ENCODE peak calls at places on chromosomes 7 and 10, in seven cellular contexts. One of them, this sample, is unnamed.

GRCh38 chr7:78702770-78703169 is 750.7 kb downstream of the MAGI2 start:
- DNase-seq in spleen: no peak
- DNase-seq in tibial nerve: no peak
- DNase-seq in IMR-90: peak
- DNase-seq in HCT116: no peak
- DNase-seq in gastrocnemius medialis: no peak
- DNase-seq in body of pancreas: no peak
- DNase-seq in this sample: no peak

GRCh38 chr10:79310911-79311573 is 36.2 kb upstream of the PPIF start:
- DNase-seq in gastrocnemius medialis: no peak
- DNase-seq in tibial nerve: peak
- DNase-seq in body of pancreas: no peak
- DNase-seq in HCT116: no peak
- DNase-seq in IMR-90: no peak
- DNase-seq in spleen: peak
- DNase-seq in this sample: no peak

GRCh38 chr7:106618480-106618879 is 42.5 kb downstream of the CCDC71L start:
- DNase-seq in tibial nerve: no peak
- DNase-seq in spleen: no peak
- DNase-seq in IMR-90: peak
- DNase-seq in HCT116: no peak
- DNase-seq in body of pancreas: peak
- DNase-seq in gastrocnemius medialis: no peak
- DNase-seq in this sample: no peak

GRCh38 chr7:105307163-105307672 is 81.5 kb downstream of the SRPK2 start:
- DNase-seq in IMR-90: no peak
- DNase-seq in tibial nerve: no peak
- DNase-seq in gastrocnemius medialis: no peak
- DNase-seq in spleen: no peak
- DNase-seq in HCT116: no peak
- DNase-seq in body of pancreas: no peak
- DNase-seq in this sample: no peak

GRCh38 chr10:46068117-46068516 is 22.0 kb upstream of the MSMB start:
- DNase-seq in IMR-90: no peak
- DNase-seq in body of pancreas: no peak
- DNase-seq in gastrocnemius medialis: no peak
- DNase-seq in spleen: no peak
- DNase-seq in HCT116: no peak
- DNase-seq in tibial nerve: no peak
- DNase-seq in this sample: no peak

GRCh38 chr7:81725496-81726117 is 44.2 kb downstream of the HGF start:
- DNase-seq in tibial nerve: no peak
- DNase-seq in body of pancreas: no peak
- DNase-seq in IMR-90: peak
- DNase-seq in HCT116: no peak
- DNase-seq in gastrocnemius medialis: no peak
- DNase-seq in spleen: no peak
- DNase-seq in this sample: no peak

GRCh38 chr7:155453296-155454182 is 4.4 kb upstream of the EN2 start:
- DNase-seq in spleen: peak
- DNase-seq in IMR-90: no peak
- DNase-seq in body of pancreas: no peak
- DNase-seq in tibial nerve: no peak
- DNase-seq in HCT116: no peak
- DNase-seq in gastrocnemius medialis: no peak
- DNase-seq in this sample: no peak

GRCh38 chr10:124732931-124733536 is 11.1 kb downstream of the FAM53B start:
- DNase-seq in spleen: peak
- DNase-seq in gastrocnemius medialis: peak
- DNase-seq in IMR-90: peak
- DNase-seq in body of pancreas: no peak
- DNase-seq in HCT116: no peak
- DNase-seq in tibial nerve: no peak
- DNase-seq in this sample: no peak

GRCh38 chr7:79454325-79454960 is 976 bp upstream of the MAGI2 start:
- DNase-seq in HCT116: no peak
- DNase-seq in body of pancreas: peak
- DNase-seq in IMR-90: peak
- DNase-seq in gastrocnemius medialis: no peak
- DNase-seq in spleen: peak
- DNase-seq in tibial nerve: peak
- DNase-seq in this sample: no peak

GRCh38 chr10:124350806-124351205 is 67.9 kb downstream of the OAT start:
- DNase-seq in spleen: peak
- DNase-seq in HCT116: no peak
- DNase-seq in tibial nerve: no peak
- DNase-seq in gastrocnemius medialis: no peak
- DNase-seq in body of pancreas: no peak
- DNase-seq in IMR-90: no peak
- DNase-seq in this sample: no peak

GRCh38 chr10:17607603-17608332 is 9.4 kb downstream of the HACD1 start:
- DNase-seq in gastrocnemius medialis: no peak
- DNase-seq in body of pancreas: no peak
- DNase-seq in tibial nerve: no peak
- DNase-seq in HCT116: peak
- DNase-seq in spleen: no peak
- DNase-seq in IMR-90: peak
- DNase-seq in this sample: peak

GRCh38 chr7:154424370-154424769 is 372.2 kb downstream of the DPP6 start:
- DNase-seq in HCT116: no peak
- DNase-seq in spleen: no peak
- DNase-seq in gastrocnemius medialis: no peak
- DNase-seq in IMR-90: no peak
- DNase-seq in tibial nerve: no peak
- DNase-seq in body of pancreas: no peak
- DNase-seq in this sample: no peak

GRCh38 chr10:29377333-29377961 is 88.6 kb downstream of the LYZL1 start:
- DNase-seq in spleen: no peak
- DNase-seq in HCT116: peak
- DNase-seq in body of pancreas: no peak
- DNase-seq in gastrocnemius medialis: no peak
- DNase-seq in tibial nerve: no peak
- DNase-seq in IMR-90: peak
- DNase-seq in this sample: peak

GRCh38 chr10:20767028-20767427 is 130.1 kb downstream of the NEBL start:
- DNase-seq in HCT116: no peak
- DNase-seq in IMR-90: peak
- DNase-seq in gastrocnemius medialis: no peak
- DNase-seq in spleen: no peak
- DNase-seq in body of pancreas: no peak
- DNase-seq in tibial nerve: no peak
- DNase-seq in this sample: no peak

GRCh38 chr7:87565877-87566276 is 34.8 kb downstream of the ABCB1 start:
- DNase-seq in IMR-90: no peak
- DNase-seq in gastrocnemius medialis: no peak
- DNase-seq in body of pancreas: no peak
- DNase-seq in tibial nerve: no peak
- DNase-seq in spleen: no peak
- DNase-seq in HCT116: no peak
- DNase-seq in this sample: no peak

GRCh38 chr10:61918140-61918539 is 16.6 kb downstream of the ARID5B start:
- DNase-seq in spleen: no peak
- DNase-seq in body of pancreas: no peak
- DNase-seq in tibial nerve: no peak
- DNase-seq in IMR-90: no peak
- DNase-seq in gastrocnemius medialis: no peak
- DNase-seq in HCT116: no peak
- DNase-seq in this sample: no peak

GRCh38 chr10:59595584-59595983 is 114.1 kb downstream of the SLC16A9 start:
- DNase-seq in body of pancreas: no peak
- DNase-seq in IMR-90: no peak
- DNase-seq in tibial nerve: no peak
- DNase-seq in spleen: no peak
- DNase-seq in gastrocnemius medialis: no peak
- DNase-seq in HCT116: no peak
- DNase-seq in this sample: no peak

GRCh38 chr10:16891375-16892313 is 74.4 kb upstream of the RSU1 start:
- DNase-seq in spleen: peak
- DNase-seq in tibial nerve: peak
- DNase-seq in gastrocnemius medialis: peak
- DNase-seq in IMR-90: peak
- DNase-seq in HCT116: peak
- DNase-seq in body of pancreas: peak
- DNase-seq in this sample: peak

GRCh38 chr7:147646568-147646967 is 944.0 kb upstream of the C7orf33 start:
- DNase-seq in body of pancreas: no peak
- DNase-seq in gastrocnemius medialis: no peak
- DNase-seq in IMR-90: no peak
- DNase-seq in tibial nerve: no peak
- DNase-seq in spleen: no peak
- DNase-seq in HCT116: no peak
- DNase-seq in this sample: no peak

GRCh38 chr7:45242698-45243097 is 85.1 kb downstream of the RAMP3 start:
- DNase-seq in HCT116: no peak
- DNase-seq in body of pancreas: no peak
- DNase-seq in spleen: no peak
- DNase-seq in gastrocnemius medialis: no peak
- DNase-seq in IMR-90: no peak
- DNase-seq in tibial nerve: no peak
- DNase-seq in this sample: no peak

GRCh38 chr7:42014625-42015412 is 222.2 kb downstream of the GLI3 start:
- DNase-seq in body of pancreas: no peak
- DNase-seq in spleen: no peak
- DNase-seq in tibial nerve: no peak
- DNase-seq in IMR-90: peak
- DNase-seq in HCT116: peak
- DNase-seq in gastrocnemius medialis: no peak
- DNase-seq in this sample: peak

DNA sequence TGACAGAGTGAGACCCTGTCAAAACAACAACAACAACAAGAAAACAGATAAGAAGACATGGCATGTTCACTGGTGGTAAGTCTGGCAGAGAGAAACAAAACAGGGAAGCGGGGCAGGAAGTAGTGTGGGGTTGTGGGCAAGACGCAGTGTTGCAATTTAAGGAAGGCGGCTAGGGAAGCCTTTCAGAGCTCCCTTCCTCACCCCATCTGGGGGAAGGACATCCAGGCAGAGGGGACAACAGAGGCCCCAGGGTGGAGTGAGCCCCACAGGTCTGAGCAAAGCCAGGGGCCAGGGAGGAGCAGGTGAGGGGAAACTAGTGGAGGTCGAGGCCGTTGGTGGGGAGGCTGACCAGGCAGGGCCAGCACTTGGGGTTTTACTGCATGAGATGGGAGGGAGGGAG is 16.8 kb downstream of the LAT2 start:
- DNase-seq in body of pancreas: no peak
- DNase-seq in gastrocnemius medialis: no peak
- DNase-seq in HCT116: no peak
- DNase-seq in spleen: peak
- DNase-seq in IMR-90: no peak
- DNase-seq in tibial nerve: no peak
- DNase-seq in this sample: peak
- TF ChIP-seq POLR2A in body of pancreas: no peak
- TF ChIP-seq POLR2A in gastrocnemius medialis: no peak
- TF ChIP-seq POLR2A in HCT116: no peak
- TF ChIP-seq POLR2A in spleen: no peak
- TF ChIP-seq POLR2A in IMR-90: no peak
- TF ChIP-seq POLR2A in tibial nerve: no peak
- TF ChIP-seq POLR2A in this sample: no peak

DNA sequence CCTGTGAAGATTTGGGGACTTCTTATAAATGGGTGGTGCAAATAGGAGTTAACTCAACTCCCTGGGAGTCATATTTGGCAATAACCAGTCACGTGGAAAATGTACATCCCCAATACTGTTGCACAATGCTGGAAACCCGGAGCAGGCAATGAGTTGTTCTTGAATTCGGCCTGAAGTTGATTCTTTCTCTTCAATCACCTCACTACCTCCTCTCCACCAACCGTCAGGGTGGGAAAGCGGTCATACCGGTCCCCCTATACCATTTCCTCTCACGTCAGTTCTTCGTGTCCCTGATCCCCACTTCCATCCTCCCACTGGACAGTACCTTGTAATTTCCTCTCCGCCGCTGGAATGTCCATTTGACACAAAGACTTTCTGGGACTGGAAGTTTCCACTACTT is 2.8 kb downstream of the GIMAP5 start:
- DNase-seq in HCT116: no peak
- DNase-seq in gastrocnemius medialis: no peak
- DNase-seq in body of pancreas: no peak
- DNase-seq in tibial nerve: no peak
- DNase-seq in spleen: no peak
- DNase-seq in IMR-90: no peak
- DNase-seq in this sample: peak
- H3K4me3 ChIP-seq in HCT116: no peak
- H3K4me3 ChIP-seq in gastrocnemius medialis: peak
- H3K4me3 ChIP-seq in body of pancreas: no peak
- H3K4me3 ChIP-seq in tibial nerve: peak
- H3K4me3 ChIP-seq in spleen: peak
- H3K4me3 ChIP-seq in IMR-90: no peak
- H3K4me3 ChIP-seq in this sample: no peak

GRCh38 chr10:111934926-111935325 is 248.6 kb downstream of the GPAM start:
- DNase-seq in IMR-90: no peak
- DNase-seq in tibial nerve: no peak
- DNase-seq in body of pancreas: no peak
- DNase-seq in spleen: no peak
- DNase-seq in HCT116: no peak
- DNase-seq in gastrocnemius medialis: no peak
- DNase-seq in this sample: no peak

GRCh38 chr10:111936143-111936542 is 247.4 kb downstream of the GPAM start:
- DNase-seq in gastrocnemius medialis: no peak
- DNase-seq in body of pancreas: no peak
- DNase-seq in spleen: no peak
- DNase-seq in HCT116: no peak
- DNase-seq in tibial nerve: no peak
- DNase-seq in IMR-90: no peak
- DNase-seq in this sample: no peak

GRCh38 chr10:111933937-111934336 is 249.6 kb downstream of the GPAM start:
- DNase-seq in body of pancreas: no peak
- DNase-seq in gastrocnemius medialis: no peak
- DNase-seq in spleen: no peak
- DNase-seq in tibial nerve: no peak
- DNase-seq in HCT116: no peak
- DNase-seq in IMR-90: no peak
- DNase-seq in this sample: no peak
- TF ChIP-seq CTCF in body of pancreas: no peak
- TF ChIP-seq CTCF in gastrocnemius medialis: no peak
- TF ChIP-seq CTCF in spleen: no peak
- TF ChIP-seq CTCF in tibial nerve: no peak
- TF ChIP-seq CTCF in HCT116: no peak
- TF ChIP-seq CTCF in IMR-90: no peak
- TF ChIP-seq CTCF in this sample: peak

DNA sequence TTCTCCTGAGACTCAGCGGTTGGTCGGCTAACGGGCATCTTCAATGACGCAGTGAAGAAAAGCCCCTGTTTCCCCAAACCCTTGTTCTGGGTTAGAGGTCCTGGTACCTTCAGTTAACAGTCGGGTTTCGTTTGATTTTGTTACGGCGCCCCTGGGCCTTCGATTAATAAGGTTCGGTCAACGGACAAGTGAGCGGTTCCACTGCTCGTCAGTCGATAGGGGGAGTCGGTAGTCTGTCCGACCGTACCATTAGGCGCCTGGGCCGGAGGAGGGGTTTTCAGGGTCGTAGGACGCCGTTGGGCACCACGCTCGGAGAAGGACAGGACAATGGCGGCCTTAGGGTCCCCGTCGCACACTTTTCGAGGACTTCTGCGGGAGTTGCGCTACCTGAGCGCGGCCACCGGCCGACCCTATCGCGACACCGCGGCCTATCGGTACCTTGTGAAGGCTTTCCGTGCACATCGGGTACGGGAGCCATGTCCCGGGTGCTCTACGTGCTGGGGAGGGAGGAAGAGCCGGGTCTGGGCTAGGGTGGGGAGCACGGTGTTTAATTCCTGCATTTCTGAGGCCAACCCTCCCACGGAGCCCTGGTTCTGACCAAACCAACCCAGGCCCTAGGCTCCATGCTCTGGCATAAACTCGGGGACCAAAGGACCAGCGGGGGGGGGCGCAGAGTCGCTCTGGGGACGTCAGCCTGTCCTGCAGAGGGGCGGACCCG is at the start of gene FMC1:
- DNase-seq in body of pancreas: peak
- DNase-seq in tibial nerve: peak
- DNase-seq in HCT116: peak
- DNase-seq in spleen: peak
- DNase-seq in gastrocnemius medialis: peak
- DNase-seq in IMR-90: peak
- DNase-seq in this sample: peak
- TF ChIP-seq POLR2A in body of pancreas: peak
- TF ChIP-seq POLR2A in tibial nerve: peak
- TF ChIP-seq POLR2A in HCT116: no peak
- TF ChIP-seq POLR2A in spleen: no peak
- TF ChIP-seq POLR2A in gastrocnemius medialis: peak
- TF ChIP-seq POLR2A in IMR-90: peak
- TF ChIP-seq POLR2A in this sample: peak

This sample was measured in NB4.